ENCODE peak calls at places on chromosomes 6 and 20, in eight cellular contexts. F, T, L, X, V, W, H and P are unnamed samples.

GRCh38 chr6:26273673-26274595 is 91.1 kb upstream of the BTN3A2 start:
- DNase-seq in F (no peak), T (no peak), L (peak; percentile 47), X (peak; percentile 87), V (no peak), W (no peak), H (no peak), P (peak; percentile 36)

GRCh38 chr6:34178361-34179105 is 32.6 kb upstream of the GRM4 start:
- DNase-seq in F (no peak), T (no peak), L (no peak), X (no peak), V (no peak), W (no peak), H (no peak), P (no peak)

GRCh38 chr20:63553251-63553932 is 567 bp upstream of the FNDC11 start:
- DNase-seq in F (peak; percentile 67), T (no peak), L (no peak), X (peak; percentile 70), V (peak; percentile 86), W (peak; percentile 52), H (peak; percentile 91), P (peak; percentile 90)

GRCh38 chr20:52847739-52848359 is 124.3 kb upstream of the TSHZ2 start:
- DNase-seq in F (peak; percentile 6), T (no peak), L (no peak), X (no peak), V (no peak), W (no peak), H (no peak), P (no peak)

GRCh38 chr6:43113431-43114260 is 37.5 kb downstream of the PTK7 start:
- DNase-seq in F (peak; percentile 59), T (no peak), L (no peak), X (no peak), V (peak; percentile 28), W (no peak), H (no peak), P (no peak)

GRCh38 chr6:166625356-166625755 is 1.7 kb downstream of the RPS6KA2 start:
- DNase-seq in F (no peak), T (no peak), L (no peak), X (no peak), V (no peak), W (no peak), H (no peak), P (no peak)

GRCh38 chr20:2470051-2470431 is 548 bp downstream of the SNRPB start:
- DNase-seq in F (peak; percentile 10), T (no peak), L (peak; percentile 47), X (peak; percentile 76), V (peak; percentile 46), W (no peak), H (peak; percentile 64), P (peak; percentile 76)

GRCh38 chr6:45923831-45924391 is 91.7 kb downstream of the CLIC5 start:
- DNase-seq in F (no peak), T (no peak), L (no peak), X (no peak), V (no peak), W (peak; percentile 83), H (peak; percentile 59), P (peak; percentile 47)

GRCh38 chr20:11537032-11537431 is 380.7 kb upstream of the BTBD3 start:
- DNase-seq in F (no peak), T (no peak), L (no peak), X (no peak), V (no peak), W (no peak), H (no peak), P (no peak)

GRCh38 chr20:50710492-50711063 is 19.2 kb upstream of the RIPOR3 start:
- DNase-seq in F (no peak), T (no peak), L (peak; percentile 34), X (no peak), V (no peak), W (no peak), H (no peak), P (no peak)